ENCODE peak calls at places on chromosomes 4 and X, in five cellular contexts. Y, X, A, B and W are unnamed samples.

GRCh38 chr4:119268466-119268865 is 53.5 kb downstream of the FABP2 start:
- DNase-seq in Y (no peak), X (no peak), A (no peak), B (no peak), W (no peak)

GRCh38 chr4:76354517-76355473 is 48.3 kb downstream of the STBD1 start:
- DNase-seq in Y (no peak), X (no peak), A (peak), B (no peak), W (no peak)

GRCh38 chrX:79195027-79195426 is 50.5 kb downstream of the GPR174 start:
- DNase-seq in Y (no peak), X (no peak), A (no peak), B (no peak), W (no peak)

GRCh38 chrX:47648376-47648775 is 2.0 kb downstream of the ELK1 start:
- DNase-seq in Y (peak), X (no peak), A (peak), B (no peak), W (no peak)

GRCh38 chr4:16897991-16898827 is at the start of gene LDB2:
- DNase-seq in Y (peak), X (peak), A (peak), B (no peak), W (no peak)

GRCh38 chr4:162075691-162076090 is 88.1 kb downstream of the FSTL5 start:
- DNase-seq in Y (peak), X (no peak), A (no peak), B (no peak), W (no peak)

GRCh38 chr4:151771664-151772063 is 10.9 kb upstream of the GATB start:
- DNase-seq in Y (no peak), X (no peak), A (no peak), B (no peak), W (no peak)

GRCh38 chr4:55358668-55359067 is 12.6 kb downstream of the SRD5A3 start:
- DNase-seq in Y (peak), X (no peak), A (peak), B (no peak), W (peak)

GRCh38 chrX:66731398-66731797 is 92.5 kb upstream of the EDA2R start:
- DNase-seq in Y (peak), X (no peak), A (peak), B (no peak), W (peak)

GRCh38 chr4:169664615-169665014 is 44.2 kb downstream of the CLCN3 start:
- DNase-seq in Y (peak), X (no peak), A (peak), B (no peak), W (no peak)

GRCh38 chr4:151417164-151417571 is 8.2 kb downstream of the FHIP1A start:
- DNase-seq in Y (peak), X (no peak), A (no peak), B (no peak), W (no peak)

GRCh38 chrX:17580529-17581155 is 156.7 kb upstream of the SCML1 start:
- DNase-seq in Y (peak), X (peak), A (peak), B (peak), W (no peak)

GRCh38 chr4:125322363-125322730 is 7.6 kb downstream of the FAT4 start:
- DNase-seq in Y (peak), X (no peak), A (peak), B (no peak), W (no peak)

GRCh38 chr4:123939621-123940020 is 543.0 kb downstream of the SPRY1 start:
- DNase-seq in Y (peak), X (no peak), A (peak), B (peak), W (no peak)

GRCh38 chrX:111519215-111519614 is 7.8 kb downstream of the SERTM2 start:
- DNase-seq in Y (peak), X (no peak), A (peak), B (peak), W (no peak)

GRCh38 chr4:83138979-83139378 is 24.4 kb upstream of the PLAC8 start:
- DNase-seq in Y (no peak), X (no peak), A (no peak), B (no peak), W (no peak)

GRCh38 chrX:68731254-68731653 is 83.8 kb downstream of the STARD8 start:
- DNase-seq in Y (no peak), X (peak), A (no peak), B (no peak), W (no peak)

GRCh38 chr4:94412019-94413017 is 39.4 kb upstream of the PDLIM5 start:
- DNase-seq in Y (peak), X (no peak), A (peak), B (peak), W (no peak)

GRCh38 chrX:112368371-112368770 is 285.8 kb upstream of the TRPC5 start:
- DNase-seq in Y (no peak), X (no peak), A (no peak), B (no peak), W (no peak)

GRCh38 chr4:78622253-78622979 is 70.8 kb downstream of the ANXA3 start:
- DNase-seq in Y (peak), X (no peak), A (peak), B (peak), W (no peak)

GRCh38 chr4:59598233-59598618 is 1601.9 kb upstream of the ADGRL3 start:
- DNase-seq in Y (peak), X (no peak), A (no peak), B (no peak), W (no peak)

GRCh38 chr4:122798101-122798500 is 28.5 kb upstream of the FGF2 start:
- DNase-seq in Y (peak), X (peak), A (peak), B (peak), W (no peak)

GRCh38 chr4:168384437-168385141 is 66.0 kb upstream of the DDX60 start:
- DNase-seq in Y (no peak), X (no peak), A (peak), B (no peak), W (no peak)

GRCh38 chrX:63764946-63765345 is 20.1 kb downstream of the ARHGEF9 start:
- DNase-seq in Y (peak), X (no peak), A (no peak), B (no peak), W (no peak)

GRCh38 chrX:23317799-23318724 is 16.6 kb upstream of the PTCHD1 start:
- DNase-seq in Y (peak), X (no peak), A (peak), B (no peak), W (peak)

GRCh38 chrX:16186380-16187007 is 19.2 kb downstream of the MAGEB17 start:
- DNase-seq in Y (no peak), X (no peak), A (no peak), B (no peak), W (no peak)

GRCh38 chrX:68249401-68249831 is 183.9 kb downstream of the OPHN1 start:
- DNase-seq in Y (no peak), X (no peak), A (no peak), B (no peak), W (no peak)

GRCh38 chr4:3207531-3208037 is 41.4 kb upstream of the MSANTD1 start:
- DNase-seq in Y (peak), X (no peak), A (peak), B (no peak), W (no peak)

GRCh38 chrX:39815621-39816020 is 282.1 kb downstream of the BCOR start:
- DNase-seq in Y (no peak), X (no peak), A (peak), B (no peak), W (peak)

GRCh38 chr4:140935259-140935658 is 179.1 kb upstream of the TBC1D9 start:
- DNase-seq in Y (no peak), X (no peak), A (no peak), B (no peak), W (no peak)

GRCh38 chr4:81724925-81725329 is 253.2 kb upstream of the RASGEF1B start:
- DNase-seq in Y (peak), X (peak), A (peak), B (peak), W (no peak)

GRCh38 chr4:94364527-94364926 is 21.9 kb upstream of the HPGDS start:
- DNase-seq in Y (no peak), X (no peak), A (no peak), B (no peak), W (no peak)

GRCh38 chrX:154516655-154517100 is 646 bp upstream of the FAM3A start:
- DNase-seq in Y (peak), X (no peak), A (peak), B (no peak), W (no peak)

GRCh38 chr4:126772662-126773061 is 860.1 kb upstream of the INTU start:
- DNase-seq in Y (no peak), X (no peak), A (no peak), B (no peak), W (no peak)

GRCh38 chr4:56783986-56784385 is 37.5 kb downstream of the SPINK2 start:
- DNase-seq in Y (no peak), X (no peak), A (no peak), B (no peak), W (no peak)

GRCh38 chrX:101803451-101803850 is 128.4 kb downstream of the ZMAT1 start:
- DNase-seq in Y (peak), X (no peak), A (peak), B (no peak), W (no peak)
- TF ChIP-seq CTCF in Y (peak), X (peak), A (peak), B (peak), W (peak)

GRCh38 chr4:1854752-1855151 is 1.2 kb downstream of the LETM1 start:
- DNase-seq in Y (no peak), X (no peak), A (no peak), B (no peak), W (no peak)

GRCh38 chr4:1851575-1852415 is 4.2 kb downstream of the LETM1 start:
- DNase-seq in Y (no peak), X (no peak), A (peak), B (no peak), W (no peak)

GRCh38 chr4:1852904-1853623 is 2.9 kb downstream of the LETM1 start:
- DNase-seq in Y (no peak), X (no peak), A (no peak), B (no peak), W (no peak)

GRCh38 chr4:1850276-1850675 is 5.7 kb downstream of the LETM1 start:
- DNase-seq in Y (no peak), X (no peak), A (no peak), B (no peak), W (no peak)

DNA sequence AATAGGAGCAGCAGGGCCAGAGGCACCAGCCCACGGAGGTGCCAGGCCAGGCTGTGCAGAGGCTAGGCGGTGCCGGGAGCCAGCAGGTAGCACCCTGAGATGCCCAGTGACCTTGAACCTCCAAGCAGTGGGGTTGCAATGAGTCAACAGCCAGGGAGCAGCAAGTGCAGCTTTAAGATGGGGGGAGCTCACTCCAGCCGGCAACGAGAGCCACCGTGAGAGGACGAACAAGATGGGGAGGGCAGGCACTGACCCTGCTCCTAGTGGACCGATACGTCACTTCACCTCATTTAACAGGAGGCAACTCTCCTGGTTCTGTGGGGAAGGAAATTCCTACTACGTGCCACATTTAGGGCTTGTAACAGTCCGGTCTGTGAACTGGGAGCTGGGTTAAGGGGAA is 4.8 kb downstream of the LETM1 start:
- DNase-seq in Y (peak), X (no peak), A (no peak), B (no peak), W (no peak)
- TF ChIP-seq CTCF in Y (peak), X (no peak), A (no peak), B (no peak), W (no peak)

DNA sequence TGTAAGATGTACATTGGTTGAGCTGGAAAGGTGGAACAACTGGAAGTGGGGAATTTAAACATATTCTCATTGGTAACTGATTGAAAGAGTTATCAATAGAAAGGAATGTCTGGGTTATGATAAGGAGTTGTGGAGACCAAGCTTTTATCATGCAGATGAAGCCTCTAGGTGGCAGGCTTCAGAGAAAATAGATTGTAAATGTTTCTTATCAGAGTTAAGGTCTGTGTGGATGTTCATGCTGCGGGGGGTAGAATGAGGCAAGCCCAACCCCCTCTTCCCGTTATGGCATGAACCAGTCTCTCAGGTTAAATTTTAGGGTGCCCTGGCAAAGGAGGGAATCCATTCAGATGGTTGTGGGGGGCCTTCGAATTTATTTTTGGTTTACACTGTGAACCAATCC is 16.0 kb downstream of the ARSD start:
- DNase-seq in Y (no peak), X (no peak), A (no peak), B (no peak), W (no peak)
- TF ChIP-seq CTCF in Y (peak), X (no peak), A (no peak), B (peak), W (no peak)

GRCh38 chr4:19164334-19164733 is 1087.4 kb upstream of the SLIT2 start:
- DNase-seq in Y (no peak), X (no peak), A (no peak), B (no peak), W (no peak)
- TF ChIP-seq CTCF in Y (no peak), X (no peak), A (no peak), B (no peak), W (peak)